ENCODE peak calls at places on chromosome 6, in six cellular contexts. One of them, this sample, is unnamed.

GRCh38 chr6:8710668-8711431 is 275.5 kb upstream of the SLC35B3 start:
- DNase-seq in ELR: no peak
- DNase-seq in H9: no peak
- DNase-seq in CD4-positive, alpha-beta memory T cell: no peak
- DNase-seq in left lobe of liver: no peak
- DNase-seq in aorta: no peak
- DNase-seq in this sample: no peak

GRCh38 chr6:132359891-132360290 is 41.4 kb downstream of the MOXD1 start:
- DNase-seq in ELR: no peak
- DNase-seq in H9: no peak
- DNase-seq in CD4-positive, alpha-beta memory T cell: no peak
- DNase-seq in left lobe of liver: no peak
- DNase-seq in aorta: no peak
- DNase-seq in this sample: no peak

GRCh38 chr6:33620584-33621395 is at the start of gene ITPR3:
- DNase-seq in ELR: peak; percentile 80
- DNase-seq in H9: peak; percentile 68
- DNase-seq in CD4-positive, alpha-beta memory T cell: peak; percentile 82
- DNase-seq in left lobe of liver: peak; percentile 58
- DNase-seq in aorta: no peak
- DNase-seq in this sample: no peak

GRCh38 chr6:146578054-146578453 is 20.7 kb upstream of the ADGB start:
- DNase-seq in ELR: peak; percentile 77
- DNase-seq in H9: no peak
- DNase-seq in CD4-positive, alpha-beta memory T cell: no peak
- DNase-seq in left lobe of liver: no peak
- DNase-seq in aorta: no peak
- DNase-seq in this sample: no peak

GRCh38 chr6:6825986-6826901 is 237.7 kb downstream of the LY86 start:
- DNase-seq in ELR: peak; percentile 52
- DNase-seq in H9: no peak
- DNase-seq in CD4-positive, alpha-beta memory T cell: no peak
- DNase-seq in left lobe of liver: no peak
- DNase-seq in aorta: peak; percentile 55
- DNase-seq in this sample: peak; percentile 58

GRCh38 chr6:25788305-25788922 is 33.9 kb downstream of the SLC17A4 start:
- DNase-seq in ELR: peak; percentile 66
- DNase-seq in H9: peak; percentile 71
- DNase-seq in CD4-positive, alpha-beta memory T cell: peak; percentile 13
- DNase-seq in left lobe of liver: peak; percentile 72
- DNase-seq in aorta: no peak
- DNase-seq in this sample: no peak

GRCh38 chr6:41937881-41938574 is 3.6 kb downstream of the CCND3 start:
- DNase-seq in ELR: no peak
- DNase-seq in H9: no peak
- DNase-seq in CD4-positive, alpha-beta memory T cell: peak; percentile 79
- DNase-seq in left lobe of liver: no peak
- DNase-seq in aorta: no peak
- DNase-seq in this sample: no peak

GRCh38 chr6:123941855-123942254 is 138.2 kb downstream of the NKAIN2 start:
- DNase-seq in ELR: no peak
- DNase-seq in H9: no peak
- DNase-seq in CD4-positive, alpha-beta memory T cell: no peak
- DNase-seq in left lobe of liver: no peak
- DNase-seq in aorta: no peak
- DNase-seq in this sample: no peak

GRCh38 chr6:41519305-41519747 is 26.9 kb upstream of the FOXP4 start:
- DNase-seq in ELR: no peak
- DNase-seq in H9: no peak
- DNase-seq in CD4-positive, alpha-beta memory T cell: no peak
- DNase-seq in left lobe of liver: no peak
- DNase-seq in aorta: no peak
- DNase-seq in this sample: no peak

GRCh38 chr6:21309791-21310190 is 283.8 kb upstream of the SOX4 start:
- DNase-seq in ELR: no peak
- DNase-seq in H9: no peak
- DNase-seq in CD4-positive, alpha-beta memory T cell: no peak
- DNase-seq in left lobe of liver: no peak
- DNase-seq in aorta: no peak
- DNase-seq in this sample: no peak

GRCh38 chr6:127403636-127404035 is 55.6 kb downstream of the KIAA0408 start:
- DNase-seq in ELR: no peak
- DNase-seq in H9: no peak
- DNase-seq in CD4-positive, alpha-beta memory T cell: no peak
- DNase-seq in left lobe of liver: no peak
- DNase-seq in aorta: no peak
- DNase-seq in this sample: no peak

GRCh38 chr6:143158113-143158581 is 97.5 kb downstream of the AIG1 start:
- DNase-seq in ELR: peak; percentile 71
- DNase-seq in H9: no peak
- DNase-seq in CD4-positive, alpha-beta memory T cell: no peak
- DNase-seq in left lobe of liver: no peak
- DNase-seq in aorta: no peak
- DNase-seq in this sample: no peak

GRCh38 chr6:131949909-131950766 is 1.0 kb downstream of the CCN2 start:
- DNase-seq in ELR: peak; percentile 90
- DNase-seq in H9: peak; percentile 84
- DNase-seq in CD4-positive, alpha-beta memory T cell: no peak
- DNase-seq in left lobe of liver: peak; percentile 92
- DNase-seq in aorta: peak; percentile 88
- DNase-seq in this sample: peak; percentile 81

GRCh38 chr6:156777866-156778614 is 862 bp downstream of the ARID1B start:
- DNase-seq in ELR: peak; percentile 70
- DNase-seq in H9: peak; percentile 54
- DNase-seq in CD4-positive, alpha-beta memory T cell: peak; percentile 73
- DNase-seq in left lobe of liver: peak; percentile 65
- DNase-seq in aorta: peak; percentile 83
- DNase-seq in this sample: peak; percentile 41

GRCh38 chr6:166307981-166308768 is at the start of gene PRR18:
- DNase-seq in ELR: no peak
- DNase-seq in H9: peak; percentile 51
- DNase-seq in CD4-positive, alpha-beta memory T cell: no peak
- DNase-seq in left lobe of liver: peak; percentile 73
- DNase-seq in aorta: no peak
- DNase-seq in this sample: no peak

GRCh38 chr6:108781419-108782110 is 66.7 kb upstream of the ARMC2 start:
- DNase-seq in ELR: peak; percentile 32
- DNase-seq in H9: peak; percentile 57
- DNase-seq in CD4-positive, alpha-beta memory T cell: no peak
- DNase-seq in left lobe of liver: no peak
- DNase-seq in aorta: no peak
- DNase-seq in this sample: no peak

GRCh38 chr6:43570876-43571441 is 4.9 kb downstream of the XPO5 start:
- DNase-seq in ELR: peak; percentile 52
- DNase-seq in H9: no peak
- DNase-seq in CD4-positive, alpha-beta memory T cell: no peak
- DNase-seq in left lobe of liver: no peak
- DNase-seq in aorta: no peak
- DNase-seq in this sample: no peak

GRCh38 chr6:37602360-37602759 is 95.3 kb downstream of the MDGA1 start:
- DNase-seq in ELR: peak; percentile 40
- DNase-seq in H9: no peak
- DNase-seq in CD4-positive, alpha-beta memory T cell: no peak
- DNase-seq in left lobe of liver: no peak
- DNase-seq in aorta: peak; percentile 76
- DNase-seq in this sample: no peak